ENCODE peak calls at places on chromosome 5, in five cellular contexts. L, O, H, M and G are unnamed samples.

GRCh38 chr5:137995747-137996123 is 37.1 kb downstream of the FAM13B start:
- DNase-seq in L (no peak), M (no peak), H (no peak), O (no peak), G (no peak)

GRCh38 chr5:180589771-180590542 is 1.3 kb downstream of the SCGB3A1 start:
- DNase-seq in O (no peak), M (no peak), H (no peak), L (no peak), G (no peak)

GRCh38 chr5:169637085-169637855 is at the start of gene DOCK2:
- DNase-seq in H (peak), L (no peak), M (no peak), O (peak), G (peak)

GRCh38 chr5:81855576-81855975 is 104.7 kb upstream of the SSBP2 start:
- DNase-seq in L (no peak), O (no peak), M (no peak), H (no peak), G (no peak)

GRCh38 chr5:74865293-74865798 is 841 bp downstream of the FAM169A start:
- DNase-seq in M (no peak), L (no peak), H (no peak), O (no peak), G (no peak)

GRCh38 chr5:67051164-67051563 is 145.4 kb downstream of the CD180 start:
- DNase-seq in L (no peak), M (no peak), O (no peak), H (no peak), G (no peak)

GRCh38 chr5:126360467-126360866 is 62.7 kb upstream of the GRAMD2B start:
- DNase-seq in H (no peak), M (no peak), O (no peak), L (no peak), G (no peak)

GRCh38 chr5:16548115-16548514 is 68.7 kb downstream of the RETREG1 start:
- DNase-seq in M (no peak), L (no peak), H (no peak), O (no peak), G (no peak)

GRCh38 chr5:154473581-154474266 is 4.3 kb downstream of the HAND1 start:
- DNase-seq in M (no peak), O (no peak), L (no peak), H (no peak), G (no peak)

GRCh38 chr5:180271205-180271604 is 20.7 kb downstream of the MAPK9 start:
- DNase-seq in L (no peak), M (no peak), O (no peak), H (no peak), G (no peak)

GRCh38 chr5:40017151-40017550 is 592.4 kb upstream of the DAB2 start:
- DNase-seq in L (no peak), M (no peak), H (no peak), O (no peak), G (no peak)

GRCh38 chr5:95924720-95925119 is 36.9 kb downstream of the ELL2 start:
- DNase-seq in O (no peak), M (peak), H (no peak), L (peak), G (no peak)

GRCh38 chr5:26692952-26693351 is 345.4 kb downstream of the CDH9 start:
- DNase-seq in H (no peak), M (no peak), L (no peak), O (no peak), G (no peak)

GRCh38 chr5:180346358-180346757 is 6.8 kb downstream of the GFPT2 start:
- DNase-seq in O (no peak), M (no peak), H (no peak), L (no peak), G (no peak)

GRCh38 chr5:96629774-96630173 is 32.4 kb upstream of the CAST start:
- DNase-seq in M (peak), L (peak), H (no peak), O (no peak), G (no peak)

GRCh38 chr5:117333011-117333410 is 758.4 kb upstream of the SEMA6A start:
- DNase-seq in O (no peak), L (no peak), M (peak), H (no peak), G (no peak)

GRCh38 chr5:14400085-14400484 is 181.5 kb upstream of the OTULINL start:
- DNase-seq in L (peak), M (no peak), H (no peak), O (no peak), G (no peak)

GRCh38 chr5:105506692-105507277 is 1944.2 kb upstream of the NUDT12 start:
- DNase-seq in L (peak), H (no peak), M (no peak), O (no peak), G (no peak)

GRCh38 chr5:98929982-98930355 is 1.2 kb upstream of the CHD1 start:
- DNase-seq in O (no peak), M (no peak), L (no peak), H (no peak), G (no peak)

GRCh38 chr5:14851597-14851996 is 20.0 kb downstream of the ANKH start:
- DNase-seq in O (no peak), H (no peak), M (no peak), L (no peak), G (no peak)

GRCh38 chr5:174599992-174600391 is 124.4 kb upstream of the MSX2 start:
- DNase-seq in H (no peak), O (no peak), L (no peak), M (peak), G (no peak)

GRCh38 chr5:142783601-142784291 is 13.6 kb downstream of the ARHGAP26 start:
- DNase-seq in O (no peak), M (no peak), H (no peak), L (peak), G (no peak)

GRCh38 chr5:133777951-133778350 is 165.6 kb upstream of the FSTL4 start:
- DNase-seq in O (no peak), L (no peak), H (no peak), M (no peak), G (no peak)

GRCh38 chr5:14574891-14575496 is 6.6 kb upstream of the OTULINL start:
- DNase-seq in L (no peak), H (no peak), O (no peak), M (peak), G (no peak)

GRCh38 chr5:5658226-5658625 is 235.7 kb downstream of the ICE1 start:
- DNase-seq in H (no peak), L (no peak), M (no peak), O (no peak), G (no peak)

GRCh38 chr5:137226081-137226480 is 273.0 kb downstream of the SPOCK1 start:
- DNase-seq in M (no peak), L (no peak), O (no peak), H (no peak), G (no peak)

GRCh38 chr5:157106668-157107461 is 2.0 kb downstream of the HAVCR2 start:
- DNase-seq in L (no peak), O (no peak), H (no peak), M (no peak), G (no peak)

GRCh38 chr5:143494162-143494561 is 90.7 kb upstream of the NR3C1 start:
- DNase-seq in H (no peak), L (peak), O (no peak), M (no peak), G (no peak)

GRCh38 chr5:171093598-171093997 is 215.4 kb upstream of the TLX3 start:
- DNase-seq in L (no peak), H (no peak), O (no peak), M (peak), G (no peak)

GRCh38 chr5:891837-892389 is 688 bp downstream of the BRD9 start:
- DNase-seq in O (no peak), M (no peak), L (no peak), H (no peak), G (no peak)

GRCh38 chr5:119019431-119020348 is 31.3 kb upstream of the DTWD2 start:
- DNase-seq in M (no peak), L (no peak), O (no peak), H (no peak), G (no peak)

GRCh38 chr5:81626524-81626923 is 124.4 kb downstream of the SSBP2 start:
- DNase-seq in O (no peak), H (no peak), L (peak), M (no peak), G (no peak)